ENCODE peak calls at places on chromosomes 3 and 15, in nine cellular contexts. S is stomach; G is CD4-positive, CD25-positive, alpha-beta regulatory T cell; X is endodermal cell; O is endothelial cell of umbilical vein; U is fibroblast of lung; Y is small intestine; Q is left ventricle myocardium inferior; C is uterus. E is an unnamed sample. For H3K9me3 and H3K27me3, the result is how much of the 10 kb centered on the place peaks cover.

GRCh38 chr3:194284351-194284750 is 66.8 kb downstream of the CPN2 start:
- DNase-seq in S (no peak), G (no peak), X (no peak), O (no peak), U (no peak), Y (no peak), Q (no peak), C (no peak), E (no peak)

GRCh38 chr3:171890398-171890797 is 47.2 kb downstream of the TMEM212 start:
- DNase-seq in S (no peak), G (no peak), X (no peak), O (no peak), U (no peak), Y (no peak), Q (no peak), C (no peak), E (no peak)

GRCh38 chr3:106826861-106827311 is 550.4 kb upstream of the CCDC54 start:
- DNase-seq in S (no peak), G (peak), X (no peak), O (peak), U (peak), Y (no peak), Q (no peak), C (no peak), E (no peak)

GRCh38 chr3:64674591-64675076 is 13.2 kb downstream of the ADAMTS9 start:
- DNase-seq in S (no peak), G (no peak), X (peak), O (no peak), U (peak), Y (no peak), Q (no peak), C (no peak), E (no peak)

GRCh38 chr15:97482521-97482920 is 478.0 kb upstream of the ARRDC4 start:
- DNase-seq in S (no peak), G (no peak), X (peak), O (no peak), U (no peak), Y (no peak), Q (no peak), C (no peak), E (no peak)

GRCh38 chr15:65077981-65078352 is 1.4 kb downstream of the KBTBD13 start:
- DNase-seq in S (peak), G (peak), X (peak), O (peak), U (peak), Y (peak), Q (peak), C (peak), E (no peak)

GRCh38 chr15:71781179-71781964 is 29.0 kb upstream of the NR2E3 start:
- DNase-seq in S (no peak), G (no peak), X (no peak), O (no peak), U (peak), Y (no peak), Q (no peak), C (no peak), E (no peak)

GRCh38 chr15:41557673-41558399 is 1.2 kb upstream of the TYRO3 start:
- DNase-seq in S (peak), G (peak), X (peak), O (peak), U (peak), Y (peak), Q (peak), C (peak), E (no peak)

GRCh38 chr15:100193277-100193860 is 148.4 kb downstream of the ADAMTS17 start:
- DNase-seq in S (no peak), G (no peak), X (peak), O (no peak), U (no peak), Y (no peak), Q (no peak), C (no peak), E (no peak)

GRCh38 chr15:32790352-32790999 is 72.7 kb downstream of the GREM1 start:
- DNase-seq in S (no peak), G (no peak), X (no peak), O (no peak), U (peak), Y (no peak), Q (no peak), C (no peak), E (no peak)

GRCh38 chr3:149247929-149248691 is 26.5 kb upstream of the CP start:
- DNase-seq in S (no peak), G (no peak), X (no peak), O (peak), U (peak), Y (no peak), Q (no peak), C (no peak), E (no peak)

GRCh38 chr15:100598655-100599054 is 3.3 kb downstream of the LINS1 start:
- DNase-seq in S (no peak), G (no peak), X (no peak), O (no peak), U (no peak), Y (no peak), Q (no peak), C (no peak), E (no peak)

DNA sequence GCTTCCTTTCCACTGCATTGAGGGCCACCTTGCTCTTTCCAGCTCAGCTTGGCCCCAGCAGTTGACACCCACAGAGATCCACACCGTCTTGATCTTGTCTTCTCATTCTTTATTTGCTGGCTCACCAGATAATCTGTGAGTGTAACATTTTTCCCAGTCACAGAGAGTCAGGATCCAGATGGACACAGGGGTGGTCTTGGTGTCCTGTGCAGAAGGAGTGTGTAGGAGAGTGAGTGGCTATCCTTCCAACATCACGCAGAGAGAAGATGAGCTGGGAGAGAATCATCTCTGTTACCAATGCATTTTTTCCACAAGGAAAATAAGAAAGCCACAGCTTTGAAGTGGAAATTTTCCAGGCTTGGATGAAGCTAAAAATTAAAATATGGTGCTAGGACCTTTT is 100.1 kb downstream of the EPHB1 start:
- DNase-seq in S (no peak), G (no peak), X (no peak), O (no peak), U (no peak), Y (no peak), Q (no peak), C (no peak), E (no peak)
- H3K9me3 ChIP-seq in S (under half), G (under half), X (under half), O (under half), U (under half), Y (under half), Q (under half), C (under half), E (under half)

GRCh38 chr3:71784914-71785593 is at the start of gene PROK2:
- DNase-seq in S (no peak), G (peak), X (peak), O (no peak), U (no peak), Y (no peak), Q (no peak), C (no peak), E (no peak)

GRCh38 chr3:71787851-71788405 is 3.0 kb upstream of the PROK2 start:
- DNase-seq in S (no peak), G (no peak), X (no peak), O (no peak), U (no peak), Y (no peak), Q (no peak), C (no peak), E (no peak)

GRCh38 chr3:71784201-71784913 is 591 bp downstream of the PROK2 start:
- DNase-seq in S (no peak), G (no peak), X (peak), O (no peak), U (no peak), Y (no peak), Q (no peak), C (no peak), E (no peak)

GRCh38 chr3:71785594-71786472 is 885 bp upstream of the PROK2 start:
- DNase-seq in S (no peak), G (no peak), X (peak), O (no peak), U (no peak), Y (no peak), Q (no peak), C (no peak), E (no peak)

GRCh38 chr3:71786551-71786950 is 1.6 kb upstream of the PROK2 start:
- DNase-seq in S (no peak), G (no peak), X (no peak), O (no peak), U (no peak), Y (no peak), Q (no peak), C (no peak), E (no peak)
- H3K27me3 ChIP-seq in S (half or more), G (under half), X (half or more), O (under half), U (under half), Y (under half), Q (half or more), C (under half), E (under half)

GRCh38 chr3:111610612-111611054 is 15.5 kb upstream of the ZBED2 start:
- DNase-seq in S (no peak), G (no peak), X (no peak), O (no peak), U (peak), Y (no peak), Q (no peak), C (no peak), E (no peak)
- H3K27ac ChIP-seq in S (no peak), G (peak), X (no peak), O (no peak), U (no peak), Y (peak), Q (no peak), C (no peak), E (no peak)

DNA sequence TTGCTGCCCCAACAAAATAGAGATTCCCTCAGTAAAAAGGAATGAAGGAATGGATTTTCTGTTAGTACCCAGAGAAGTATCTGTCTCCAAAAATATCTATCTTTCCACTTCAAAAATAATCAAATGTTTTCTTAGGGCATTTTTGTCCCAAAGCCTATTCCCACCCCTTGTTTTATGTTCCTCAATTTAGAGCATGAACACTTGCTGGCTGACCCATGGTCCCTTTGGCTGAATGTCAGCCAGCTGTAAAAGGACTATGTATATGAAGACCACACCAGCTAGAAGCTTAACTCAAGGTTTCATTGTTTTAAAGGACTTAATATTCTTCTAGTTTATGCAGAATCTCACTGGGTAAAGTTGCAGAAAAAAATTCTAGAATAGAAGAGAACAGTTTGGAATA is 931.2 kb downstream of the MCTP2 start:
- DNase-seq in S (no peak), G (no peak), X (no peak), O (no peak), U (peak), Y (no peak), Q (no peak), C (no peak), E (no peak)
- H3K9me3 ChIP-seq in S (under half), G (under half), X (under half), O (under half), U (under half), Y (under half), Q (under half), C (under half), E (under half)

DNA sequence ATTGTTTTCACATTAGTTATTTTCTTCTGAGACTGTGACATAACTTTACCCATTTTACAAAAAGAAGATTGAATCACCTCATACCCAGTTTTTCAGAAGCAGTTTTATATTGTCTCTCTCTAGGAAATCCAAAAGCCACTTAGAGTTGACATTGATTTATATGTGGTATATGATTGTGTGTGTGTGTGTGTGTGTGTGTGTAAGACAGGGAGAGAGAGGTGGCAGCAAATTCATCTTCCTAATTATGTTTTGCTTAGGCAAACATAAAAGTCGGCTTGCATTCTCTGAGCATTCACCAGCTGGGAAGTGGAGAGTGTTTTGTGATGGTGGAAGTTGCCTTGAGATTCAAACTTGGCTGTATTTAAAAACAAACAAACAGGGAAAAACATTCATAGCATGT is 64.6 kb upstream of the IGF1R start:
- DNase-seq in S (no peak), G (no peak), X (no peak), O (no peak), U (no peak), Y (no peak), Q (no peak), C (no peak), E (no peak)
- H3K27me3 ChIP-seq in S (half or more), G (under half), X (under half), O (under half), U (under half), Y (under half), Q (half or more), C (half or more), E (under half)

GRCh38 chr3:33442190-33442589 is 2.0 kb upstream of the UBP1 start:
- DNase-seq in S (no peak), G (no peak), X (no peak), O (no peak), U (no peak), Y (no peak), Q (no peak), C (no peak), E (no peak)
- H3K27ac ChIP-seq in S (peak), G (peak), X (no peak), O (no peak), U (no peak), Y (no peak), Q (peak), C (peak), E (no peak)

DNA sequence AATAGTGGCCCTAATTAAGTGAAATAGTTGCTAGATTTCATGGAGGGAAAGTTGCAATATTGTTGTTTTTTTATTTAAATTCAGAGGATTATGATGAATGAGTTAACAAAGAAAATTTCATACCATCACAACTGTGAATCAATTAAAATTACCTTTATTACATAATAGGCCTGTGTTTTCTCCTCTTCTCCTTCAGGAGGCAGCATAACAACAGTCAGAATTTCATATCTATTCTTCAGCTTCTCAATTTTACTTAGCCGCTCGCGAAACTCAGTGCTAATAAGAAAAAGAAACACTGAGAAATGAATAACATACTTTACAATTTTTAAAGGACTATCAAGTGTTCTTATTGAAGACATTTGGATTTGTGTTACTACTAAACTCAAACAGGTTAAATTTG is 29.4 kb downstream of the TTC14 start:
- DNase-seq in S (no peak), G (no peak), X (no peak), O (no peak), U (no peak), Y (no peak), Q (no peak), C (no peak), E (no peak)
- H3K9me3 ChIP-seq in S (under half), G (under half), X (under half), O (under half), U (under half), Y (under half), Q (under half), C (under half), E (under half)

GRCh38 chr3:14814473-14814872 is 4.3 kb upstream of the FGD5 start:
- DNase-seq in S (no peak), G (no peak), X (no peak), O (no peak), U (no peak), Y (peak), Q (no peak), C (no peak), E (no peak)
- H3K27me3 ChIP-seq in S (half or more), G (under half), X (under half), O (under half), U (under half), Y (under half), Q (half or more), C (under half), E (under half)

DNA sequence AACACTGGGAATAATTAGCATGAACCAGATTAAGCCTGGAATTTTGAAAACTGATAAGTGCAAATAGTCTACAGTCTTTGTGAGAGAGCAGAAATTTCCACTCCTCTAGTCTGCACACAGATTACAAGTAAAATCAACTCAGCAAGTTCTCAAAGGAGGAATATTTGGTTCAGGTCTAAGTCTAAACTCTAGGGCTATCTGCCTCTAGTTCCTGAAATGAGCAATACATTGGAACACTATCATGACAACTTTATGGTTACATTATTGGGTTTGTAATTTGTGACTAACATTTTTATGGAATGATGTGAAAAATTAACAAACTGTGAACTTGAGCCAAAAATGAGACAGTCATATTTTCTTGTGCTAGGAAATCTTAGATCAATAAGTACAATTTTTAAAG is 30.8 kb upstream of the ADGRG7 start:
- DNase-seq in S (no peak), G (no peak), X (no peak), O (no peak), U (no peak), Y (peak), Q (no peak), C (no peak), E (no peak)
- H3K27ac ChIP-seq in S (no peak), G (no peak), X (no peak), O (no peak), U (no peak), Y (no peak), Q (no peak), C (no peak), E (no peak)

DNA sequence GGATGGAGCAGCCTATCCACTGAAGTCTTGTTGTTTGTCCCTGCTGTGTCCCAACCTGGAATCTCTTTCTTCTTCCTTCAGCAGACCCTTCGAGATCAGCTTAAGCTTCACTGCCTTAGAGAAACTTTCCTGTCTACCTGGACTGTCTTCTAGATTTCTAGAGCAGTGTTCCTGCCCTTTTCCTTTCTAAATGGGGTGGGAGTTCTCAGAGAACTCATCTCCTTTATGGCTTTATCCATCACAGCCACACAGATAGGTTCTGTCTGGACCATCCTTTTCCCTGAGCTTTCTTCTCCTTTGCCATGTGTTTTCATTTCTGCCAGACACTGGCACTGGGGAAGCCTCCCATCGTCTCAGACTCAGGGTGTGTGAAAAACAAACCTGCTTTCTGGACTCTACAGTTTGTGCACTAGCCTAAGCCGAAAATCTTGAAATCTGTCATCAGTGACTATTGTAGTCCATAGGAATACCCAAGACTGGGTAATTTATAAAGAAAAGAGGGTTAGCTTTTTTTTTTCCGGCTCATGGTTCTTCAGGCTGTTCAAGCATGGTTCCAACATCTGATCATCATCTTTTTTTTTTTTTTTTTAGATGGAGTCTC is 177.5 kb downstream of the PGPEP1L start:
- DNase-seq in S (no peak), G (no peak), X (peak), O (no peak), U (no peak), Y (no peak), Q (no peak), C (no peak), E (no peak)
- H3K9me3 ChIP-seq in S (half or more), G (under half), X (half or more), O (under half), U (under half), Y (under half), Q (half or more), C (under half), E (half or more)

E was measured in right atrium auricular region.